ENCODE peak calls at places on chromosome 22, in five cellular contexts. K is spleen, W is uterus, Q is NB4, Y is PC-3. H is an unnamed sample.

GRCh38 chr22:31243339-31244043 is 31.4 kb downstream of the LIMK2 start:
- DNase-seq in K (no peak), W (no peak), Q (no peak), Y (peak; percentile 43), H (no peak)

GRCh38 chr22:24323233-24323632 is 52.6 kb downstream of the SPECC1L start:
- DNase-seq in K (no peak), W (no peak), Q (no peak), Y (no peak), H (no peak)

GRCh38 chr22:38186429-38186828 is 4.8 kb upstream of the PLA2G6 start:
- DNase-seq in K (no peak), W (no peak), Q (no peak), Y (no peak), H (no peak)

GRCh38 chr22:43955883-43956286 is 643 bp downstream of the SAMM50 start:
- DNase-seq in K (no peak), W (no peak), Q (peak; percentile 68), Y (no peak), H (no peak)

GRCh38 chr22:27875951-27876350 is 43.1 kb downstream of the PITPNB start:
- DNase-seq in K (no peak), W (no peak), Q (no peak), Y (no peak), H (no peak)

GRCh38 chr22:23789638-23790037 is 2.9 kb downstream of the SMARCB1 start:
- DNase-seq in K (peak; percentile 24), W (no peak), Q (no peak), Y (no peak), H (no peak)

GRCh38 chr22:33896801-33897620 is 23.3 kb downstream of the LARGE1 start:
- DNase-seq in K (no peak), W (no peak), Q (peak; percentile 97), Y (no peak), H (no peak)

GRCh38 chr22:48782817-48783511 is 1044.7 kb downstream of the BRD1 start:
- DNase-seq in K (no peak), W (no peak), Q (peak; percentile 21), Y (no peak), H (peak; percentile 45)

GRCh38 chr22:43396934-43397457 is 14.8 kb upstream of the MPPED1 start:
- DNase-seq in K (peak; percentile 68), W (no peak), Q (no peak), Y (no peak), H (no peak)

GRCh38 chr22:26648761-26649363 is 8.5 kb upstream of the MIAT start:
- DNase-seq in K (no peak), W (no peak), Q (peak; percentile 84), Y (no peak), H (no peak)

GRCh38 chr22:49320714-49321476 is 506.8 kb downstream of the BRD1 start:
- DNase-seq in K (no peak), W (no peak), Q (no peak), Y (no peak), H (no peak)

GRCh38 chr22:30830907-30831306 is 136.2 kb downstream of the OSBP2 start:
- DNase-seq in K (no peak), W (no peak), Q (no peak), Y (peak; percentile 95), H (no peak)

GRCh38 chr22:17120281-17120680 is 879 bp downstream of the TMEM121B start:
- DNase-seq in K (peak; percentile 89), W (peak; percentile 33), Q (peak; percentile 70), Y (no peak), H (no peak)

GRCh38 chr22:26673485-26673884 is 16.1 kb downstream of the MIAT start:
- DNase-seq in K (no peak), W (no peak), Q (no peak), Y (peak; percentile 32), H (no peak)

GRCh38 chr22:44032126-44032730 is 8.1 kb downstream of the PARVB start:
- DNase-seq in K (no peak), W (no peak), Q (no peak), Y (no peak), H (no peak)

GRCh38 chr22:31343235-31344191 is 2.6 kb downstream of the PATZ1 start:
- DNase-seq in K (peak; percentile 76), W (peak; percentile 40), Q (peak; percentile 74), Y (peak; percentile 77), H (no peak)

GRCh38 chr22:20094158-20094807 is 14.2 kb downstream of the DGCR8 start:
- DNase-seq in K (peak; percentile 64), W (peak; percentile 11), Q (no peak), Y (no peak), H (no peak)

GRCh38 chr22:24402460-24403192 is 24.8 kb upstream of the ADORA2A start:
- DNase-seq in K (no peak), W (peak; percentile 70), Q (peak; percentile 65), Y (peak; percentile 94), H (peak; percentile 89)

GRCh38 chr22:39622881-39623367 is 52.4 kb downstream of the CACNA1I start:
- DNase-seq in K (peak; percentile 89), W (no peak), Q (peak; percentile 61), Y (peak; percentile 36), H (no peak)

GRCh38 chr22:38271927-38272372 is 860 bp downstream of the TMEM184B start:
- DNase-seq in K (no peak), W (no peak), Q (no peak), Y (peak; percentile 29), H (no peak)

GRCh38 chr22:17842386-17842785 is 68.1 kb upstream of the BID start:
- DNase-seq in K (peak; percentile 86), W (peak; percentile 66), Q (no peak), Y (no peak), H (peak; percentile 76)

GRCh38 chr22:44201556-44202129 is 20.9 kb downstream of the PARVG start:
- DNase-seq in K (no peak), W (no peak), Q (no peak), Y (no peak), H (peak; percentile 52)

GRCh38 chr22:29479417-29480261 is at the start of gene NEFH:
- DNase-seq in K (no peak), W (no peak), Q (no peak), Y (no peak), H (no peak)

GRCh38 chr22:29703595-29704195 is 16.1 kb upstream of the CABP7 start:
- DNase-seq in K (no peak), W (no peak), Q (no peak), Y (no peak), H (peak; percentile 59)

GRCh38 chr22:44648821-44649566 is 53.0 kb upstream of the PRR5 start:
- DNase-seq in K (peak; percentile 64), W (no peak), Q (no peak), Y (no peak), H (peak; percentile 81)

GRCh38 chr22:27531782-27532530 is 269.6 kb downstream of the MN1 start:
- DNase-seq in K (no peak), W (no peak), Q (no peak), Y (peak; percentile 30), H (no peak)

GRCh38 chr22:32990187-32990586 is 68.0 kb downstream of the SYN3 start:
- DNase-seq in K (no peak), W (no peak), Q (no peak), Y (no peak), H (no peak)

GRCh38 chr22:44711236-44711560 is 9.2 kb downstream of the PRR5 start:
- DNase-seq in K (no peak), W (no peak), Q (no peak), Y (no peak), H (no peak)

GRCh38 chr22:43479962-43480361 is 68.1 kb downstream of the MPPED1 start:
- DNase-seq in K (no peak), W (no peak), Q (peak; percentile 48), Y (no peak), H (no peak)

GRCh38 chr22:21641417-21641794 is 696 bp upstream of the SDF2L1 start:
- DNase-seq in K (no peak), W (no peak), Q (peak; percentile 69), Y (peak; percentile 44), H (no peak)
- TF ChIP-seq CTCF in K (no peak), W (peak; percentile 51), Q (peak; percentile 37), Y (peak; percentile 54), H (no peak)

DNA sequence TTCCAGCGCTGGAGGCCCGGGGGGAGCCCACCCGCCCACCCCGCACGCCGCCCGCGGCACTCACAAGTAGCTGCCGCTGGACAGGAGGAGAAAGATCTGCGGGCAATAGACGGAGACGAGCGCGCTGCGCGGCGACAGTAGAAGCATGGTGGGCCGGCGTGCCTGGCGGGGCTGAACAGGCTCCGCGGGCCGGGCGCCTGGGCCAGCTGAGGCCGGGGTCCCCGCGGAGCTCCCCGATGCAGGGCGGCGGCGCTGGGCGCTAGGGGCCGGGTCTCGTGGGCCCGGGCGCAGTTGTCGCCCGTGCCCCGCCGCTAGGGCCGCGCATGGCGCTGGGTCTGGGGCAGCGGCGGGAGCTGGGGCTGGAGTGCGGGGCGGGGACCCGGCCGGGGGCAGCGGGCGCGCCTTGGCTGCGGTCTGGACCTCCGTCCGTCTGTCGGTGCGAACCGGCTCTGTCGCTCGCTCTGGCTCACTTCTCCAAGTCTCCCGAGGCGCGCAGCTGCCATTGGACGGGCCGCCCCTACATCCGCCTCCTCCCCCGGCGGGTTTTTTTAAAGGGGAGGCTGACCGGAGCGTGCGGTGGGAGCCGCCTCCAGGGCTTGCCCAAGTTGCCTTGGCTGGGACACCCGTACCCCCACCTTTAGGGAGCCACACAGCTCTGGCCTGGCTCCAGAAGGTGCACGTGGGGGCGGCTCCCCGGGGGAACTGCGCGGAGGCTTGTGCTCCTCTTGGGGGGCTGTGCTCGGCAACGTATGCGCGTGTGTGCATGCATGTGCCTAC is 4.7 kb downstream of the WNT7B start:
- DNase-seq in K (no peak), W (no peak), Q (peak; percentile 49), Y (no peak), H (no peak)
- H3K4me3 ChIP-seq in K (peak overlapping the region; percentile 11), W (no peak overlapping the region), Q (no peak overlapping the region), Y (no peak overlapping the region), H (no peak overlapping the region)

DNA sequence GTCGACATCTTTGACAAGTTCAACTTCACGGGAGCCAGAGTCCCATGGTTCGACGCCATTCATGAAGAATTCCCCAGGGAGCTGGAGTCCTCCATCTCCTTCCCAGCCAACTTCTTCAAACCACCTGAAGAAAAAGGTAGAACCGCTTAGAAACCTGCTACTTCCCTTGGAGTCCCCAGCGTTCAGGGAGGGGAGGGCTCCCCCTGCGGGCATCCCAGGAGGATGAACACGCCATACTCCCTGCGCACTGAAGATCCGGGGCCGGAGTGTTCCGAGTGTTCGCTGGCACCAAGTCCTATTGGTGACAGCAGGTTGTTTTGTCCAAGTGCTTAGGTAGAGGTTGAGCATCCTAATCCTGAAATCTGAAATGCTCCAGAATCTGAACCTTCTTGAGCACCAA is 51.7 kb upstream of the PRODH start:
- DNase-seq in K (no peak), W (no peak), Q (no peak), Y (no peak), H (no peak)
- TF ChIP-seq CTCF in K (peak; percentile 56), W (no peak), Q (peak; percentile 15), Y (peak; percentile 14), H (no peak)

DNA sequence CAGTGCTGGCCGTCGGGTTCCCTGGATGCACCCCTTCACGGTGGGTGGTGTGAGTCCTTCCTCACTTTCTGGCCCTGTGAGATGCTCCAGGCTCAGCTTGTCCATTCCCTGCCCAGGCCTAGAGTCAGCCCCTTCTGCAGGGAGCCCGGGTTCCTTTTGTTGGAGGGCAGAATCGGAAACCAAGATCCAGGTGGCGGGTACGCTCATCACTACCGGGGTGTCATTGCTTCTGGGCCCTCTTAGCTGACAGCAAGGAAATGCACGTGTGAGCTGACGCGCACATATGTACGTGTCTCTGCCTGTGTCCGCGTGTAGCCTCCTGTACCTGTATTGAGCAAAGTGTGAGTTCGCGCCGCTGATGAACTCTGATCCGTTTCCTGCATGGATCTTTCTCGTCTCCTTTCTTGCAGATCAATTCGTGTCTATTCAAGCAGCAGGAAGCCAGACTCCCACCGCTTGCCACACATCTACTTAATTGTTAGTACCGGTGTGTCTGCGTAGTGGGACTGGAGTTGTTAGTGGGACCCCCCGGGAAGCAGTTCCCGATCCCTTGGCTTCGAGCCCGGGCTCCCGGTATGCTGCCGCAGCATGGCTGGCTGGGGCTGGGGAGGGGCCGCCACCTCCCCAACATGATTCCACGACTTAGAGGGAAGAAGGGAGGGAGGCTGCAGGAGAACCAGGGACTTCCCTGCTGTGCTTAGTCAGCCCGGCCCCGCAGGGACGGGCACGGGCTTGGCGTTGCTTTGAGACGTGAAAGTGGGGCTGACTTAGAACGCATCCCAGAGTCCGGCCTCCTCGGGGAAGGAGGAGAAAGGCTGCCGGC is 35.9 kb upstream of the GRAMD4 start:
- DNase-seq in K (peak; percentile 73), W (no peak), Q (no peak), Y (no peak), H (peak; percentile 57)
- H3K4me3 ChIP-seq in K (no peak overlapping the region), W (no peak overlapping the region), Q (no peak overlapping the region), Y (no peak overlapping the region), H (peak overlapping the region; percentile 10)